ENCODE peak calls at places on chromosomes 2 and 18, in seven cellular contexts. P, X, J, F, L, V and A are unnamed samples.

GRCh38 chr2:11370377-11371098 is 26.1 kb upstream of the ROCK2 start:
- DNase-seq in P (no peak), X (peak), J (no peak), F (no peak), L (no peak), V (peak), A (no peak)

GRCh38 chr2:5287558-5288334 is 404.4 kb upstream of the SOX11 start:
- DNase-seq in P (no peak), X (no peak), J (peak), F (no peak), L (no peak), V (no peak), A (no peak)

GRCh38 chr18:45802814-45803492 is 22.5 kb upstream of the SIGLEC15 start:
- DNase-seq in P (no peak), X (no peak), J (no peak), F (peak), L (peak), V (peak), A (peak)

GRCh38 chr2:39243469-39244123 is at the start of gene CDKL4:
- DNase-seq in P (peak), X (no peak), J (peak), F (no peak), L (peak), V (no peak), A (no peak)

GRCh38 chr2:20925265-20925889 is 102.5 kb upstream of the LDAH start:
- DNase-seq in P (no peak), X (no peak), J (no peak), F (no peak), L (peak), V (no peak), A (no peak)

GRCh38 chr2:27885246-27885645 is 4.9 kb downstream of the RBKS start:
- DNase-seq in P (no peak), X (no peak), J (no peak), F (no peak), L (peak), V (peak), A (no peak)

GRCh38 chr2:71646028-71646427 is 192.7 kb downstream of the DYSF start:
- DNase-seq in P (no peak), X (no peak), J (no peak), F (peak), L (peak), V (peak), A (peak)

GRCh38 chr2:75287624-75288313 is 88.4 kb upstream of the TACR1 start:
- DNase-seq in P (no peak), X (no peak), J (no peak), F (no peak), L (no peak), V (no peak), A (no peak)

GRCh38 chr2:144942516-144943256 is 422.8 kb upstream of the ZEB2 start:
- DNase-seq in P (no peak), X (no peak), J (no peak), F (no peak), L (peak), V (peak), A (no peak)

GRCh38 chr2:191557841-191558240 is 120.1 kb upstream of the NABP1 start:
- DNase-seq in P (no peak), X (no peak), J (no peak), F (no peak), L (no peak), V (no peak), A (no peak)

GRCh38 chr18:32258148-32258547 is 68.3 kb downstream of the MEP1B start:
- DNase-seq in P (no peak), X (no peak), J (no peak), F (no peak), L (no peak), V (no peak), A (no peak)

GRCh38 chr18:70110678-70111077 is 94.8 kb downstream of the RTTN start:
- DNase-seq in P (no peak), X (no peak), J (no peak), F (no peak), L (no peak), V (no peak), A (no peak)

GRCh38 chr18:58247363-58247834 is 203.4 kb downstream of the NEDD4L start:
- DNase-seq in P (no peak), X (peak), J (peak), F (no peak), L (peak), V (peak), A (no peak)

GRCh38 chr2:198312621-198313483 is 508.5 kb downstream of the PLCL1 start:
- DNase-seq in P (no peak), X (no peak), J (no peak), F (no peak), L (no peak), V (no peak), A (no peak)

GRCh38 chr2:10406016-10406415 is 42.1 kb downstream of the ODC1 start:
- DNase-seq in P (no peak), X (no peak), J (no peak), F (no peak), L (no peak), V (no peak), A (no peak)

GRCh38 chr2:19358242-19359020 is at the start of gene OSR1:
- DNase-seq in P (no peak), X (peak), J (peak), F (no peak), L (peak), V (peak), A (peak)

GRCh38 chr18:54616220-54616848 is 25.3 kb downstream of the DYNAP start:
- DNase-seq in P (no peak), X (no peak), J (no peak), F (no peak), L (no peak), V (no peak), A (no peak)

GRCh38 chr2:120736202-120736954 is 710 bp downstream of the GLI2 start:
- DNase-seq in P (no peak), X (no peak), J (peak), F (no peak), L (no peak), V (no peak), A (no peak)

GRCh38 chr2:101124684-101125366 is 26.4 kb downstream of the TBC1D8 start:
- DNase-seq in P (no peak), X (peak), J (no peak), F (peak), L (peak), V (peak), A (peak)

GRCh38 chr2:187438459-187438858 is 9.6 kb downstream of the CALCRL start:
- DNase-seq in P (no peak), X (no peak), J (no peak), F (no peak), L (no peak), V (no peak), A (no peak)

GRCh38 chr2:64819371-64819770 is 165.7 kb upstream of the SERTAD2 start:
- DNase-seq in P (no peak), X (no peak), J (no peak), F (no peak), L (no peak), V (no peak), A (no peak)
- H3K4me3 ChIP-seq in P (peak), X (no peak), J (no peak), F (no peak), L (no peak), V (no peak), A (no peak)

DNA sequence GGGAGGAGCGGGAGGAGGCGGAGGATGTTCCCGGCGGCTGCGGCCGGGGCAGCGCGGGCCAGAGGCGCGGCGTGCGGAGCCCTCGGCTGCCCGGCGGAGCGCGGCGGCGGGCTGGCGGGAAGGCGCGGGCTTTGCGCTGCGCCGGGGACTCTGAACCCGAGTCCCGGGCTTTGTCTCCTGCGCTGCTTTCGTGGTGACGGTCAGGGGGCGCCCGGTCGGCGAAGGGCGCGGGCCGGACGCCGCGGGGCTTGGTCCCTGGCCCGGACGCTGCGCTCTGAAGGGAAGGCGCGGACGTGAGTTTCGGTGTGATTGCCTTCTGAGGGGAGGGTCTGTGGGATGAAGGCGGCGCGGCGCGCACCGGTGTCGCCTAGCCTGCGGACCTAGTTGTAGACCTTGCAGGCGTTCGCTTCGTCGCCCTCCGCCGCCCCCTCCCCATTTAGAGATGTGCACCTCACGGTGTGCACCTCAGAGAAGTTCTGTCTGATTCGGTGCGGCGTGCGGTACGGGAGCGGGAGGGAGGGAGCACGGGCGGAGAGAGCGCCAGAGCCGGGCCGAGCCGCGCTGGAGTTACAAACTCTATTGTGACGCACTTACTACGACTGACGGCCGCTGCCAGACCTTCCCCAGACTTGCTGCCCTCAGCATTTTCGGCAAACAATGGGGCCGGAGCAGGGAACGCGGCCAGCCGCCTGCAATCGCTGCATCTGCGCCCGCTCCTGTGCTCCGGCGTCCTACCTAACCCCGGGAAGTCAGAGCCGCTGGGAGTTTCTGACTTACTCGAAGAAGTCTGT is 2.1 kb downstream of the BCL2L11 start:
- DNase-seq in P (peak), X (peak), J (peak), F (peak), L (peak), V (peak), A (peak)
- H3K4me3 ChIP-seq in P (peak), X (peak), J (peak), F (peak), L (peak), V (peak), A (peak)

GRCh38 chr2:111617804-111618576 is 266.0 kb downstream of the ANAPC1 start:
- DNase-seq in P (no peak), X (no peak), J (no peak), F (no peak), L (no peak), V (no peak), A (no peak)
- H3K4me3 ChIP-seq in P (no peak), X (no peak), J (no peak), F (no peak), L (no peak), V (no peak), A (no peak)

GRCh38 chr18:22164337-22165048 is 4.9 kb upstream of the GATA6 start:
- DNase-seq in P (no peak), X (peak), J (peak), F (no peak), L (no peak), V (no peak), A (no peak)
- H3K4me3 ChIP-seq in P (no peak), X (peak), J (peak), F (no peak), L (peak), V (no peak), A (no peak)

DNA sequence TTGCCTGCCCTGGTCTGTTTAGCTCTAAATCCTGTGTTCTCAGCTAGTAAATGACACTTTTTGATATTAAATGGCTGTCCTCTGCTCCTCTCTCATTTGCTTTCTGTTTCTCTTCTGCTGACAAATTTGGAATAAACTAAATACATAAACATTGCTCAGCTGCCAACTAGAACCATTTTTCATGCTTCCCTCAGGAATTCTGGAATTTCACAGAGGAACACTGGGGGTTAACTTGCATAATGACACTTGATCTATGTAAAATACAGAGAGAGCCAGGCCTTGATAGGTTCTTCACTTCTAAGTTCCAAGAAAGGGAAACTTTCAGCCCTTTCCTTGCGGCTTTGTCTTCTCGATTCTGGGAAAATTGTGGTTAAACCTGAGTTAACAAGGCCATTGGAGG is 450.6 kb upstream of the ST6GAL2 start:
- DNase-seq in P (no peak), X (no peak), J (no peak), F (no peak), L (peak), V (no peak), A (peak)
- H3K4me3 ChIP-seq in P (no peak), X (no peak), J (no peak), F (no peak), L (no peak), V (no peak), A (no peak)